ENCODE peak calls at places on chromosomes 6 and 20, in four cellular contexts. D is HT1080; N is OCI-M1; Q is effector memory CD4-positive, alpha-beta T cell. V is an unnamed sample.
A peak's percentile ranks its signal among the peaks of the same experiment; 100 is the strongest.

GRCh38 chr6:119205911-119206617 is 127.6 kb upstream of the FAM184A start:
- DNase-seq in D (no peak), Q (no peak), N (no peak), V (no peak)

GRCh38 chr6:169253745-169254238 is at the start of gene THBS2:
- DNase-seq in N (no peak), Q (no peak), D (peak; percentile 82), V (no peak)

GRCh38 chr20:37522258-37523011 is 1.4 kb downstream of the NNAT start:
- DNase-seq in D (no peak), N (no peak), Q (no peak), V (peak; percentile 24)

GRCh38 chr6:71446084-71446869 is 157.7 kb downstream of the OGFRL1 start:
- DNase-seq in D (no peak), Q (no peak), N (no peak), V (no peak)

GRCh38 chr6:13247627-13248026 is 80.7 kb downstream of the TBC1D7 start:
- DNase-seq in N (no peak), Q (no peak), D (no peak), V (no peak)

GRCh38 chr6:34656378-34657036 is 40.1 kb downstream of the ILRUN start:
- DNase-seq in D (no peak), N (peak; percentile 92), Q (no peak), V (peak; percentile 79)

GRCh38 chr6:154197176-154197850 is 158.3 kb downstream of the OPRM1 start:
- DNase-seq in D (peak; percentile 59), Q (no peak), N (peak; percentile 61), V (no peak)

GRCh38 chr20:2756056-2756611 is 44.3 kb downstream of the CPXM1 start:
- DNase-seq in Q (no peak), D (peak; percentile 38), N (peak; percentile 71), V (no peak)

GRCh38 chr6:47134476-47135189 is 92.5 kb upstream of the ADGRF1 start:
- DNase-seq in N (peak; percentile 83), Q (no peak), D (peak; percentile 97), V (peak; percentile 53)

GRCh38 chr6:31462964-31463940 is 34.7 kb upstream of the MICB start:
- DNase-seq in Q (peak; percentile 93), N (peak; percentile 87), D (peak; percentile 58), V (peak; percentile 21)

GRCh38 chr6:2353412-2354137 is 108.2 kb upstream of the GMDS start:
- DNase-seq in N (peak; percentile 87), D (peak; percentile 63), Q (peak; percentile 12), V (peak; percentile 70)

GRCh38 chr6:105691971-105692370 is 289.1 kb upstream of the PREP start:
- DNase-seq in N (no peak), D (no peak), Q (no peak), V (no peak)

GRCh38 chr20:32512047-32512385 is 73.1 kb downstream of the NOL4L start:
- DNase-seq in D (no peak), Q (no peak), N (no peak), V (no peak)

GRCh38 chr20:62276448-62276847 is 26.3 kb upstream of the ADRM1 start:
- DNase-seq in D (no peak), Q (no peak), N (no peak), V (no peak)

GRCh38 chr6:38319259-38320255 is 320.2 kb downstream of the BTBD9 start:
- DNase-seq in D (no peak), N (no peak), Q (no peak), V (no peak)